ENCODE peak calls at places on chromosomes 2 and 18, in seven cellular contexts. Y, F, I, O, R, K and P are unnamed samples.
A peak's percentile ranks its signal among the peaks of the same experiment; 100 is the strongest.

GRCh38 chr18:42929857-42930256 is 185.6 kb downstream of the RIT2 start:
- DNase-seq in Y (no peak), F (no peak), I (peak; percentile 69), O (no peak), R (no peak), K (no peak), P (peak; percentile 96)

GRCh38 chr2:239676716-239677454 is 276.1 kb upstream of the HDAC4 start:
- DNase-seq in Y (no peak), F (no peak), I (peak; percentile 33), O (no peak), R (no peak), K (no peak), P (no peak)

GRCh38 chr2:124566518-124566970 is 541.5 kb downstream of the CNTNAP5 start:
- DNase-seq in Y (no peak), F (no peak), I (no peak), O (no peak), R (no peak), K (no peak), P (no peak)

GRCh38 chr18:79438581-79438980 is 42.9 kb downstream of the NFATC1 start:
- DNase-seq in Y (no peak), F (no peak), I (no peak), O (no peak), R (no peak), K (no peak), P (no peak)

GRCh38 chr2:182685552-182685951 is 30.5 kb upstream of the DNAJC10 start:
- DNase-seq in Y (no peak), F (no peak), I (no peak), O (no peak), R (no peak), K (no peak), P (no peak)

GRCh38 chr2:188378551-188378950 is 86.9 kb downstream of the GULP1 start:
- DNase-seq in Y (no peak), F (no peak), I (no peak), O (no peak), R (no peak), K (no peak), P (no peak)

GRCh38 chr2:190863946-190864345 is 16.7 kb upstream of the GLS start:
- DNase-seq in Y (no peak), F (peak; percentile 70), I (no peak), O (no peak), R (no peak), K (no peak), P (no peak)

GRCh38 chr2:46695283-46695682 is 215.9 kb downstream of the TMEM247 start:
- DNase-seq in Y (no peak), F (no peak), I (no peak), O (no peak), R (no peak), K (no peak), P (no peak)

GRCh38 chr2:124283090-124283489 is 258.0 kb downstream of the CNTNAP5 start:
- DNase-seq in Y (no peak), F (no peak), I (no peak), O (no peak), R (no peak), K (no peak), P (peak; percentile 28)

GRCh38 chr2:47091118-47091517 is 64.0 kb downstream of the STPG4 start:
- DNase-seq in Y (no peak), F (no peak), I (no peak), O (no peak), R (no peak), K (no peak), P (no peak)

GRCh38 chr2:8346706-8347430 is 335.0 kb upstream of the ID2 start:
- DNase-seq in Y (no peak), F (no peak), I (peak; percentile 3), O (no peak), R (no peak), K (no peak), P (no peak)

GRCh38 chr18:72470391-72470790 is 73.8 kb downstream of the CBLN2 start:
- DNase-seq in Y (no peak), F (no peak), I (no peak), O (no peak), R (no peak), K (no peak), P (no peak)

GRCh38 chr2:203582468-203582867 is 47.4 kb upstream of the RAPH1 start:
- DNase-seq in Y (no peak), F (no peak), I (no peak), O (no peak), R (no peak), K (no peak), P (no peak)

GRCh38 chr2:83081835-83082522 is 1377.1 kb downstream of the SUCLG1 start:
- DNase-seq in Y (peak; percentile 63), F (no peak), I (no peak), O (no peak), R (no peak), K (peak; percentile 0), P (no peak)

GRCh38 chr2:235903803-235904637 is 264.2 kb downstream of the GBX2 start:
- DNase-seq in Y (no peak), F (no peak), I (peak; percentile 73), O (no peak), R (no peak), K (peak; percentile 77), P (peak; percentile 57)

GRCh38 chr18:75088622-75089211 is 120.2 kb downstream of the PTGR3 start:
- DNase-seq in Y (no peak), F (no peak), I (peak; percentile 34), O (no peak), R (no peak), K (no peak), P (no peak)

GRCh38 chr2:38771632-38772031 is 6.4 kb upstream of the GEMIN6 start:
- DNase-seq in Y (peak; percentile 22), F (no peak), I (no peak), O (no peak), R (no peak), K (peak; percentile 10), P (no peak)

GRCh38 chr2:109513749-109514588 is 99.8 kb downstream of the SEPTIN10 start:
- DNase-seq in Y (peak; percentile 57), F (no peak), I (no peak), O (no peak), R (no peak), K (no peak), P (no peak)

GRCh38 chr2:62313433-62314227 is 117.7 kb downstream of the B3GNT2 start:
- DNase-seq in Y (no peak), F (no peak), I (no peak), O (no peak), R (no peak), K (no peak), P (no peak)